ENCODE peak calls at places on chromosome 16, in four cellular contexts. O, C, Z and N are unnamed samples.
A peak's percentile ranks its signal among the peaks of the same experiment; 100 is the strongest.

GRCh38 chr16:17026600-17027242 is 444.0 kb downstream of the XYLT1 start:
- DNase-seq in O (no peak), C (no peak), Z (peak; percentile 10), N (no peak)

GRCh38 chr16:79390481-79391051 is 210.0 kb downstream of the MAF start:
- DNase-seq in O (no peak), C (no peak), Z (no peak), N (no peak)

GRCh38 chr16:11552445-11552844 is 34.3 kb downstream of the LITAF start:
- DNase-seq in O (no peak), C (no peak), Z (no peak), N (no peak)

GRCh38 chr16:50309527-50310307 is 43.4 kb downstream of the ADCY7 start:
- DNase-seq in O (no peak), C (peak; percentile 7), Z (no peak), N (no peak)

GRCh38 chr16:51666821-51667220 is 515.8 kb upstream of the SALL1 start:
- DNase-seq in O (no peak), C (no peak), Z (no peak), N (no peak)

GRCh38 chr16:89017956-89018604 is 41.1 kb upstream of the CBFA2T3 start:
- DNase-seq in O (no peak), C (no peak), Z (no peak), N (no peak)

GRCh38 chr16:12097523-12098428 is 121.2 kb downstream of the SNX29 start:
- DNase-seq in O (no peak), C (no peak), Z (peak; percentile 13), N (peak; percentile 72)

GRCh38 chr16:50490828-50491227 is 57.4 kb upstream of the NKD1 start:
- DNase-seq in O (no peak), C (no peak), Z (no peak), N (no peak)

GRCh38 chr16:3020604-3021448 is 658 bp downstream of the TNFRSF12A start:
- DNase-seq in O (peak; percentile 77), C (peak; percentile 95), Z (peak; percentile 75), N (peak; percentile 73)

GRCh38 chr16:68234188-68235104 is 1.5 kb downstream of the ESRP2 start:
- DNase-seq in O (no peak), C (peak; percentile 98), Z (peak; percentile 97), N (peak; percentile 79)

GRCh38 chr16:57017251-57017650 is 27.9 kb downstream of the NLRC5 start:
- DNase-seq in O (no peak), C (no peak), Z (no peak), N (no peak)

GRCh38 chr16:81443688-81444447 is 740 bp upstream of the CMIP start:
- DNase-seq in O (peak; percentile 54), C (peak; percentile 55), Z (peak; percentile 49), N (no peak)

GRCh38 chr16:35754391-35755369 is 2295.3 kb downstream of the TP53TG3F start:
- DNase-seq in O (no peak), C (no peak), Z (no peak), N (no peak)

GRCh38 chr16:12084436-12084835 is 107.9 kb downstream of the SNX29 start:
- DNase-seq in O (no peak), C (no peak), Z (no peak), N (no peak)

GRCh38 chr16:75379911-75380847 is 53.1 kb downstream of the CFDP1 start:
- DNase-seq in O (no peak), C (no peak), Z (peak; percentile 44), N (no peak)

GRCh38 chr16:89934611-89935553 is 11.7 kb downstream of the TUBB3 start:
- DNase-seq in O (no peak), C (no peak), Z (no peak), N (no peak)

GRCh38 chr16:62665269-62665668 is 629.0 kb upstream of the CDH8 start:
- DNase-seq in O (no peak), C (no peak), Z (no peak), N (no peak)

GRCh38 chr16:59042296-59042695 is 308.2 kb upstream of the GOT2 start:
- DNase-seq in O (no peak), C (no peak), Z (no peak), N (no peak)

GRCh38 chr16:75593825-75594820 is 27.9 kb downstream of the GABARAPL2 start:
- DNase-seq in O (no peak), C (no peak), Z (no peak), N (no peak)

GRCh38 chr16:2516391-2517240 is 2.9 kb downstream of the ATP6V0C start:
- DNase-seq in O (peak; percentile 14), C (peak; percentile 15), Z (no peak), N (no peak)

GRCh38 chr16:19366384-19366783 is 51.3 kb upstream of the TMC5 start:
- DNase-seq in O (no peak), C (no peak), Z (no peak), N (no peak)

GRCh38 chr16:50644730-50645129 is 36.4 kb downstream of the SNX20 start:
- DNase-seq in O (no peak), C (no peak), Z (peak; percentile 26), N (no peak)

GRCh38 chr16:89000207-89000959 is 23.4 kb upstream of the CBFA2T3 start:
- DNase-seq in O (no peak), C (no peak), Z (no peak), N (no peak)

GRCh38 chr16:71883193-71883848 is 661 bp downstream of the ZNF821 start:
- DNase-seq in O (no peak), C (peak; percentile 28), Z (peak; percentile 61), N (peak; percentile 29)

GRCh38 chr16:714558-715447 is at the start of gene METRN:
- DNase-seq in O (peak; percentile 95), C (peak; percentile 93), Z (peak; percentile 94), N (peak; percentile 85)

GRCh38 chr16:81752225-81752875 is 26.7 kb upstream of the PLCG2 start:
- DNase-seq in O (peak; percentile 56), C (no peak), Z (peak; percentile 73), N (no peak)

DNA sequence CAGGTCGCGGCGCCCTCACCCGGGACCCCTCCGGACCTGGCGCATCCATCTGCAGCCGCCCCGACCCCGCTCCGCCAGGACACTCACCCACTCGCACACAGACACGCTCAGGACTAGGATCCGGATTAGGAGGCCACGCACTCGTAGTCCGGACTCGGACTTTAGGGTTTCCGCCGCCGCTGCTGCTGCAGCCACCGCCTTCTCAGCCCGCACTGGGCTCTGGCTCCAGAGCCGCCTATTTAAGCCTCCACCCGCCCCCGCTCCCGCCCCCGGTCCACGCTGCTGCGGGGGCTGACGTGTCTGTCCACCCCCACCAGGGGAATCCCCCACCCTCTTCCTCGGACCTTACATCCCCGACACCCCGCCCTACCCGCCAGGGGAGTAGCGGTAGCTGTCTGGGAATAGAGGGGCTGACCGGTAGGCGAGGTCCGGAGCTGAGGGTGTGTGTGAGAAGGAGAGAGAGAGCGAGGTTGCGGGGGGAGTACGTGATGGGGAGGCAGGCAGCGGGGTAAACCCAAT is at the start of gene RRAD:
- DNase-seq in O (peak; percentile 74), C (no peak), Z (peak; percentile 56), N (no peak)
- H3K4me3 ChIP-seq in O (peak within 1 kb of the TSS; percentile 69), C (no peak within 1 kb of the TSS), Z (peak within 1 kb of the TSS; percentile 48), N (peak within 1 kb of the TSS; percentile 36)

GRCh38 chr16:86391486-86391885 is 118.8 kb upstream of the FOXF1 start:
- DNase-seq in O (no peak), C (no peak), Z (no peak), N (no peak)
- H3K4me3 ChIP-seq in O (no peak overlapping the region), C (no peak overlapping the region), Z (no peak overlapping the region), N (no peak overlapping the region)

DNA sequence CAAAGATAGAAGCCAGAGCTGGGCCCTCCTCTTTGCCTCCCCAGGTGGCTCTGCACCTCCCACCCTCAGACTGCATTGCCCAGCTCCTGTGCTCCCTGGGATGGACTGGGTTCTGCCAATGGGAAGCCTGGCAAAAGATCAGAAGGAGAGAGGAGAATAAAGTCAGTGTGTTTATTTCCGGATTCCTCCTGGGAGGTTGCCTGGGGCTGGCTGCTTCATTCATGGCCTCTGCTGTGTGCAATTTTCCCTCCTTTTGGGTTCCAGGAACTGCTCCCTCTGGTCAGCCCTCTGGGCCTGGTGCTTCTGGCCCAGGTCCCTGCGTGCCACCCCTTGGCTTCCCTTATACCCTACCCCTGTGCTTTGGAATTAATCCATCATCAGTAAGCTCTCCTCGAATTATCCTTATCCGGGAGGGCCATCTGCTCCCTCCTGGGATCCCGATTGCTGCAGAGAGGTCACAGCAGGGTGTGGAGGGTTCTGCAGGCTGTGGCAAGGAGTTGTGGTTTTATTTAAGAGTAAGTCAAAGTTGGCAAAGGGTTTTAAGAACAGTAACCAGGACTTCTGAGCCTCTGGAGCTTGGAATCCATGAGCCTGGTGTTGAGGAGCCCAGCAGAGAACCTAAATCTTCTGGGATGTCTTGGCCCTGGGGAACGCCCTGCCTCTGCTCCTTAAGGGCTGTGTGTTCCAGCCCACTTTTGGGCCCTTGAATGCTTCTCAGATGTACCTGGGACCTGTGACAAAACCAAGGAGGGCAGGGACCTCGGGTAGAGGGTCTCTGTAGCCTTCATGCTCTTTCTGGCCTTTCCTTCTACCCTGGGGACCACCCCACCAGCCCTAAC is 8.2 kb upstream of the MMP2 start:
- DNase-seq in O (no peak), C (no peak), Z (no peak), N (peak; percentile 71)
- H3K4me3 ChIP-seq in O (no peak overlapping the region), C (no peak overlapping the region), Z (no peak overlapping the region), N (no peak overlapping the region)

GRCh38 chr16:4623593-4623992 is 1.0 kb upstream of the MGRN1 start:
- DNase-seq in O (no peak), C (no peak), Z (no peak), N (no peak)
- H3K4me3 ChIP-seq in O (no peak overlapping the region), C (no peak overlapping the region), Z (no peak overlapping the region), N (no peak overlapping the region)

DNA sequence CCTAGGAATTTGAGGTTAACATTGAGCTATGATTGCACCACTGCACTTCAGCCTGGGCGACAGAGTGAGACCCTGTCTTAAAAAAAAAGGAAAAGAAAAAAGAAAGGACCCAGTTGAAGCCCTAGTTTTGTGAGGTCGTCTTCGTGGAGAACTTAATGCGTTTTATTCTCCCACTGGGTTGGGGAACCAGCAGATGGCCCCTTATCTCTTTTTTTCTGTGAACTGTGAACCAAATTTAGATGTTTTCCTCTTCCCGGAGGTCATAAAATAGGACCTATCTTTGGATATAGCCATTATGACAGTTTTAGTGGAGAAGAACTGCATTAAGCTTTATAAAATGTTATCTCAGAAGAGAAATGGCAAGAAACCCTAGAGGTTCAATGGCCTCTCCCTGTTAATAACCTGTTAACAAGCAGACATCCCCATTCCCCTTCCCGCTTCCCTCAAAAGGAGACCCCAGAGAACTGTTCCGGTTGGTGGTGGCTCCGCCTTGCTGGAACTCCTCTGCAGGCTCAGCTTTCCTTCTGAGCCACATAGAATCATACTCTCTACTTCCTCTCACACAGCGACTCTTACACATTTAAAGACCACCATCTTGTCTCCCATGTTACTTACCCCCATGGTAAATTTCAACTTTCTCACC is 23.6 kb downstream of the KIAA0513 start:
- DNase-seq in O (no peak), C (no peak), Z (no peak), N (no peak)
- H3K4me3 ChIP-seq in O (no peak overlapping the region), C (no peak overlapping the region), Z (no peak overlapping the region), N (no peak overlapping the region)

DNA sequence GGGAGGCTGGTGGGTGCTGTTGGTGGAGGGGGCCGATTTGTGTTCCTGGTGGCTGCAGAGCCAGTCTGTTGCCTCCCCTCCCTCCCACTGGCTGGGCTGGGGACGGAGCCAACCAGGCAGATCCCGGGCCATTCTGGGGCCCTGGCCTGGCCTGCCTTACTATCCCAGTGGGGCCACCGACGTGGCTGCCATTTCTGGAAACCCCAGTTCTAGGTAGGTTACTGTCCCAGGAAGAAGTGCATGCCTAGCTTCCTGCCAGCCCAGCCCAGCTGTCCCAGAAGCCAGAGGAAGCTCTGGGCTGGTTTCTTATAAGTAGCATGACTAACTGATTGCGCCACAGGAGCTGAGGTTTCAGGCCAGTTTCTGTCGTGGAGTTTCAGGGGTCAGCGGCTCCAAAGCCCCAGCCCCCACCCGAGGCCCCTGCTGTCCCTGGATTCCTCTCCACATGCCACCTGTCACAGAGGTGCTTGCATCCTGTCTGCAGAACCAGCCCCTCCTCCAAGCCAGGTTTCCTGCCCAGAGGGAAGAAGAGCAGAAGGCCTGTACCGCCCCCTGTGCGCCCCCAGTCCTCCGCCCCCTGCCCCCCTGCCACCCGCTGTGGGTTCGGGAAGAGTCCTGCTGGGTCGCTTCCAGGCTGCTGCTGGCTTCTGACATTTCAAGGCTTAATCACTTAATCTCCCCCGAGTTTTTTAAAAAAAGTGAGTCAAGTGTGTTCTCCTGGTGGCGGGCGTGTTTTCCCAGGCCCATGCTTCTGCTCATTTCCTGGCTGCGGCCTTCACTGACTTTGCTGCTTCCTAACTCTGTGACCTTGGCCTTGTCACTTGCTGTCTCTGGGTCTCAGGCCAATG is 13.2 kb downstream of the IL4R start:
- DNase-seq in O (peak; percentile 63), C (peak; percentile 54), Z (peak; percentile 77), N (peak; percentile 66)
- H3K4me3 ChIP-seq in O (no peak overlapping the region), C (no peak overlapping the region), Z (no peak overlapping the region), N (no peak overlapping the region)